ENCODE peak calls at places on chromosomes 4 and X, in four cellular contexts. One of them, this sample, is unnamed.

GRCh38 chrX:139081965-139082364 is 370.4 kb upstream of the FGF13 start:
- DNase-seq in fibroblast of lung: no peak
- DNase-seq in HFFc6: no peak
- DNase-seq in epithelial cell of esophagus: no peak
- DNase-seq in this sample: no peak

GRCh38 chr4:47085661-47086060 is 54.3 kb downstream of the GABRB1 start:
- DNase-seq in fibroblast of lung: no peak
- DNase-seq in HFFc6: no peak
- DNase-seq in epithelial cell of esophagus: no peak
- DNase-seq in this sample: no peak

GRCh38 chr4:86688026-86688425 is 93.9 kb downstream of the PTPN13 start:
- DNase-seq in fibroblast of lung: no peak
- DNase-seq in HFFc6: no peak
- DNase-seq in epithelial cell of esophagus: peak
- DNase-seq in this sample: no peak

GRCh38 chr4:22191565-22192301 is 243.2 kb upstream of the KCNIP4 start:
- DNase-seq in fibroblast of lung: no peak
- DNase-seq in HFFc6: no peak
- DNase-seq in epithelial cell of esophagus: no peak
- DNase-seq in this sample: no peak

GRCh38 chr4:72665376-72665978 is 96.5 kb upstream of the ADAMTS3 start:
- DNase-seq in fibroblast of lung: no peak
- DNase-seq in HFFc6: no peak
- DNase-seq in epithelial cell of esophagus: no peak
- DNase-seq in this sample: no peak

GRCh38 chrX:121308276-121308805 is 260.9 kb downstream of the GLUD2 start:
- DNase-seq in fibroblast of lung: no peak
- DNase-seq in HFFc6: peak
- DNase-seq in epithelial cell of esophagus: peak
- DNase-seq in this sample: peak

GRCh38 chr4:159273126-159273438 is 170.2 kb downstream of the RAPGEF2 start:
- DNase-seq in fibroblast of lung: peak
- DNase-seq in HFFc6: no peak
- DNase-seq in epithelial cell of esophagus: no peak
- DNase-seq in this sample: no peak

GRCh38 chr4:168637872-168638756 is 141.3 kb downstream of the PALLD start:
- DNase-seq in fibroblast of lung: peak
- DNase-seq in HFFc6: no peak
- DNase-seq in epithelial cell of esophagus: no peak
- DNase-seq in this sample: no peak

GRCh38 chr4:52037730-52038108 is 380 bp downstream of the SGCB start:
- DNase-seq in fibroblast of lung: peak
- DNase-seq in HFFc6: peak
- DNase-seq in epithelial cell of esophagus: no peak
- DNase-seq in this sample: no peak

GRCh38 chrX:71543316-71543715 is 10.4 kb downstream of the OGT start:
- DNase-seq in fibroblast of lung: no peak
- DNase-seq in HFFc6: peak
- DNase-seq in epithelial cell of esophagus: peak
- DNase-seq in this sample: no peak

GRCh38 chr4:70158576-70158975 is 4.5 kb downstream of the PRR27 start:
- DNase-seq in fibroblast of lung: no peak
- DNase-seq in HFFc6: no peak
- DNase-seq in epithelial cell of esophagus: no peak
- DNase-seq in this sample: no peak

GRCh38 chrX:36961590-36961989 is 46.6 kb upstream of the FAM47C start:
- DNase-seq in fibroblast of lung: no peak
- DNase-seq in HFFc6: no peak
- DNase-seq in epithelial cell of esophagus: no peak
- DNase-seq in this sample: no peak

GRCh38 chr4:5881340-5881739 is 11.5 kb downstream of the CRMP1 start:
- DNase-seq in fibroblast of lung: no peak
- DNase-seq in HFFc6: no peak
- DNase-seq in epithelial cell of esophagus: no peak
- DNase-seq in this sample: no peak

GRCh38 chrX:151713859-151714258 is 2.0 kb upstream of the FATE1 start:
- DNase-seq in fibroblast of lung: peak
- DNase-seq in HFFc6: no peak
- DNase-seq in epithelial cell of esophagus: peak
- DNase-seq in this sample: no peak

GRCh38 chr4:70359115-70359661 is 1.4 kb upstream of the SMR3A start:
- DNase-seq in fibroblast of lung: no peak
- DNase-seq in HFFc6: no peak
- DNase-seq in epithelial cell of esophagus: peak
- DNase-seq in this sample: no peak

GRCh38 chrX:78725257-78725656 is 22.3 kb upstream of the LPAR4 start:
- DNase-seq in fibroblast of lung: no peak
- DNase-seq in HFFc6: no peak
- DNase-seq in epithelial cell of esophagus: no peak
- DNase-seq in this sample: no peak

GRCh38 chr4:172866421-172866820 is 302.2 kb upstream of the GALNT7 start:
- DNase-seq in fibroblast of lung: no peak
- DNase-seq in HFFc6: no peak
- DNase-seq in epithelial cell of esophagus: no peak
- DNase-seq in this sample: no peak

GRCh38 chr4:123298798-123299197 is 97.8 kb upstream of the SPRY1 start:
- DNase-seq in fibroblast of lung: peak
- DNase-seq in HFFc6: no peak
- DNase-seq in epithelial cell of esophagus: no peak
- DNase-seq in this sample: no peak

GRCh38 chr4:108170729-108171540 is 2.2 kb upstream of the LEF1 start:
- DNase-seq in fibroblast of lung: no peak
- DNase-seq in HFFc6: no peak
- DNase-seq in epithelial cell of esophagus: no peak
- DNase-seq in this sample: no peak

GRCh38 chrX:147079457-147079856 is 264.9 kb upstream of the CXorf51A start:
- DNase-seq in fibroblast of lung: no peak
- DNase-seq in HFFc6: no peak
- DNase-seq in epithelial cell of esophagus: no peak
- DNase-seq in this sample: no peak

GRCh38 chrX:124530803-124531202 is 184.4 kb downstream of the SH2D1A start:
- DNase-seq in fibroblast of lung: no peak
- DNase-seq in HFFc6: no peak
- DNase-seq in epithelial cell of esophagus: no peak
- DNase-seq in this sample: no peak

GRCh38 chrX:16836371-16836770 is 33.8 kb downstream of the RBBP7 start:
- DNase-seq in fibroblast of lung: peak
- DNase-seq in HFFc6: no peak
- DNase-seq in epithelial cell of esophagus: peak
- DNase-seq in this sample: no peak

GRCh38 chr4:140153419-140153743 is 603 bp downstream of the MAML3 start:
- DNase-seq in fibroblast of lung: no peak
- DNase-seq in HFFc6: no peak
- DNase-seq in epithelial cell of esophagus: no peak
- DNase-seq in this sample: no peak

GRCh38 chrX:65707153-65707552 is 39.7 kb downstream of the MSN start:
- DNase-seq in fibroblast of lung: no peak
- DNase-seq in HFFc6: no peak
- DNase-seq in epithelial cell of esophagus: no peak
- DNase-seq in this sample: no peak

GRCh38 chr4:146033149-146033548 is 94.5 kb upstream of the ZNF827 start:
- DNase-seq in fibroblast of lung: no peak
- DNase-seq in HFFc6: no peak
- DNase-seq in epithelial cell of esophagus: peak
- DNase-seq in this sample: no peak

GRCh38 chrX:138748480-138748879 is 37.0 kb upstream of the FGF13 start:
- DNase-seq in fibroblast of lung: peak
- DNase-seq in HFFc6: no peak
- DNase-seq in epithelial cell of esophagus: peak
- DNase-seq in this sample: peak

GRCh38 chr4:42142586-42142985 is 9.9 kb downstream of the BEND4 start:
- DNase-seq in fibroblast of lung: no peak
- DNase-seq in HFFc6: no peak
- DNase-seq in epithelial cell of esophagus: no peak
- DNase-seq in this sample: no peak

GRCh38 chr4:2873329-2873728 is 29.7 kb downstream of the ADD1 start:
- DNase-seq in fibroblast of lung: no peak
- DNase-seq in HFFc6: no peak
- DNase-seq in epithelial cell of esophagus: no peak
- DNase-seq in this sample: no peak

DNA sequence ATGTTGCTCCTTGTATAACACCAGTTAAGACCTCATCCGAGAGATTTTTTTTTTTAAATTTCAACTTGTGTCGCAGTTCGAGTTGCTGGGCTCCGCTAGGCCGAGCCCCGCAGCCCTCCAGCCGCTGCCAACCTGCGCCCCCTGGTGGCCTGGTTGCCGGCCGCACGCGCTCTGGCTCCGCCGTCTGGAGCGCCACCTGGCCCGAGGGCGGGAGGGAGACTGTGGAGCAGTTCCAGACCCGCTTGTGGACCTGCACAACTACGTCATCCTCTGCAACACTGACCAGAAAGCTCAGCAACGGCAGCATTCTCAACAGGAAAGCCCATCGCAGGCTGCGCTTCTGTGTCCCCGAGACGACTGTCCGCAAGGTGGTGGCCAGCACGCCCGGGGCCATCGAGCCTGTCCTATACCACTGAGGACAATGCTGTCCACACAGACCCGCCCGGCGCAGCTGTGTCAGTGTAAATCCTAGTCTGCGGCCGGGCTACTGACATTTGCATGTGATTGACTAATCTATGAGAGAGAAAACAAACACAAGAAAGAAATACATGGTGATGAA is 39.1 kb downstream of the ARL9 start:
- DNase-seq in fibroblast of lung: peak
- DNase-seq in HFFc6: peak
- DNase-seq in epithelial cell of esophagus: peak
- DNase-seq in this sample: peak
- TF ChIP-seq CTCF in fibroblast of lung: peak
- TF ChIP-seq CTCF in HFFc6: peak
- TF ChIP-seq CTCF in epithelial cell of esophagus: peak
- TF ChIP-seq CTCF in this sample: peak

DNA sequence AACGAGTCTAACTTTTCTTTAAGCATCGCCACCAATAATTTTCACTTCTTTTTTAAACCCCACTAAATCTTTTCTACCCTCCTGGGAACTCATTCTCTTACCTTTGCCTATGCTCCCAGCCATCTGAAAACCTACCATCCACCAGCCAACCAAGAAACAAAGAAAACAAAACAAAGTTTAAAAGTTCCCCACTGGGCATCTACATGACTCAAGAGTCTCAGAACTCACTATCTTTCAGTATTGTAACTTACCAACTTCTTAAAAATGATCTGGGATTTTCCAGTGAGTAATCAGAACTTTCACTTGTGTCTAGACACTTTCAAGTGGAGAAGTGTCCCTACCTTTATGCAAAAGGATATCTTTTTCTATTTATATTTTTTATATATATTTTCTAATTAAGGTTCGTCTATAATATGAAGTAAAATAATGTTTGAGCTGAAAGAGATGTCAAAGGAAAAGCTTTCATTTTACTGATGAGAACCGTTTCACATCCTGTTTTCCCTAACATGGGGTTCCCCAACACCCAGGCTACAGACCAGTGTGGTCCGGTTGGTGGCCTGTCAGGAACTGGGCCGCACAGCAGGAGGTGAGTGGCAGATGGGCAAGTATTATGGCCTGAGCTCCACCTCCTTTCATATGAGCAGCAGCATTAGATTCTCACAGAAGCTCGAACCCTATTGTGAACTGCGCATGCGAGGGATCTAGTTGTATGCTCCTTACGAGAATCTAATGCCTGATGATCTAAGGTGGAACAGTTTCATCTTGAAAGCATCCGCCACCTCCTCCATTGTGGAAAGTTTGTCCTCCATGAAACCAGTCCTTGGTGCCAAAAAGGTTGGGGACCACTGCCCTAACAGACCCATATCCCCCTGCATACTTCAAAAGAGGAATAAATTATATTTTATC is 9.8 kb upstream of the TIGD2 start:
- DNase-seq in fibroblast of lung: no peak
- DNase-seq in HFFc6: no peak
- DNase-seq in epithelial cell of esophagus: peak
- DNase-seq in this sample: no peak
- TF ChIP-seq CTCF in fibroblast of lung: no peak
- TF ChIP-seq CTCF in HFFc6: no peak
- TF ChIP-seq CTCF in epithelial cell of esophagus: no peak
- TF ChIP-seq CTCF in this sample: no peak

DNA sequence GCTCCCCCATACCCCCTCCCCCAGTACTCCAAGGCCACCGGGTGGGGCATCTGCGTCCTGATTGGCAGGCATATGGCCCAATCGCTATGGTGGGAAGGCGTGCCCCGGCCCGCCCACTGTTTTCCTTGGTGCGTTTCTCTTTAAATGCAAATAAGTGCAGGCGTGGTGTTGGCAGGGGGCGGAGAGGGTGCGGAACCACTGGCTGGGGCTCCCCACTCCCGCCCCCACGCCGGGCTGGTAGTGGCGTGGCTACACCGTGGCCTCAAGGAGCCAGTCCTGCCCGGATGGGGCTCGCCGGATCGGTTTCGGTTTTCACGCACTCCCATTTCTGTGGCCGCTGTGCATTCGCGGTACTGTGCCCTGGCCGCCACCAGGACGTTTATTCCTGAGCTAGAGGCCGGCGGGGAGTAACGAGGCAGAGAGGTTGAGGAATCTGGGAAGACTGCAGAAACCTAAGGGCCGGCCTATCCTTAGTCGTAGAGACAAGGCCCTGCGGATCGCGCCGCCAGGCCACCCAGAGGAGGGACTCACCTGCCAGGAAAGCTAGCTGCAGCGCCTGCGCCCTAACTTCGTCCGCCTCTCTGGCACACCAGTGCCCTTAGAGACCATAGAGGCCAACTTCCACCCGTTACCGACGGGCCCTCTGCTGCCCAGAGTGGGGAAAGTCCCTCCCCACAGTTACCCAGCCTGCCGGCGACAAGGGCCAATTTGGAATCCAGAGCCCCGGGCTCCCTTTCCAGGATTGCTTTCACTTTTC is 405 bp upstream of the AMER1 start:
- DNase-seq in fibroblast of lung: peak
- DNase-seq in HFFc6: peak
- DNase-seq in epithelial cell of esophagus: peak
- DNase-seq in this sample: peak
- TF ChIP-seq CTCF in fibroblast of lung: no peak
- TF ChIP-seq CTCF in HFFc6: no peak
- TF ChIP-seq CTCF in epithelial cell of esophagus: no peak
- TF ChIP-seq CTCF in this sample: no peak

GRCh38 chrX:141258080-141258479 is 15.8 kb upstream of the SPANXC start:
- DNase-seq in fibroblast of lung: no peak
- DNase-seq in HFFc6: no peak
- DNase-seq in epithelial cell of esophagus: no peak
- DNase-seq in this sample: no peak
- TF ChIP-seq CTCF in fibroblast of lung: no peak
- TF ChIP-seq CTCF in HFFc6: no peak
- TF ChIP-seq CTCF in epithelial cell of esophagus: no peak
- TF ChIP-seq CTCF in this sample: no peak

GRCh38 chr4:120922390-120923200 is at the start of gene PRDM5:
- DNase-seq in fibroblast of lung: peak
- DNase-seq in HFFc6: peak
- DNase-seq in epithelial cell of esophagus: peak
- DNase-seq in this sample: no peak
- TF ChIP-seq CTCF in fibroblast of lung: peak
- TF ChIP-seq CTCF in HFFc6: peak
- TF ChIP-seq CTCF in epithelial cell of esophagus: peak
- TF ChIP-seq CTCF in this sample: peak

GRCh38 chr4:110396963-110397362 is 79.0 kb upstream of the ENPEP start:
- DNase-seq in fibroblast of lung: no peak
- DNase-seq in HFFc6: no peak
- DNase-seq in epithelial cell of esophagus: no peak
- DNase-seq in this sample: no peak
- TF ChIP-seq CTCF in fibroblast of lung: no peak
- TF ChIP-seq CTCF in HFFc6: no peak
- TF ChIP-seq CTCF in epithelial cell of esophagus: no peak
- TF ChIP-seq CTCF in this sample: no peak